ENCODE peak calls at places on chromosomes 13 and 19, in four cellular contexts. K is K562, J is HepG2, I is GM12878. B is an unnamed sample.
A peak's percentile ranks its signal among the peaks of the same experiment; 100 is the strongest.

GRCh38 chr13:113996912-113997745 is 23.3 kb upstream of the C13orf46 start:
- DNase-seq in K (no peak), I (no peak), J (no peak), B (no peak)

GRCh38 chr19:44367024-44367423 is 10.5 kb upstream of the ZNF112 start:
- DNase-seq in I (no peak), K (peak; percentile 5), J (no peak), B (no peak)

GRCh38 chr13:50544226-50544625 is 299.3 kb downstream of the DLEU7 start:
- DNase-seq in I (no peak), K (no peak), J (no peak), B (no peak)

GRCh38 chr13:81051873-81052272 is 710.9 kb upstream of the SPRY2 start:
- DNase-seq in K (no peak), I (no peak), J (no peak), B (no peak)

GRCh38 chr13:47499358-47500150 is 501.5 kb downstream of the SUCLA2 start:
- DNase-seq in K (no peak), J (no peak), I (no peak), B (no peak)

GRCh38 chr13:101785858-101786257 is 333.4 kb downstream of the ITGBL1 start:
- DNase-seq in I (no peak), J (peak; percentile 17), K (no peak), B (peak; percentile 17)

GRCh38 chr19:18014197-18014596 is 6.2 kb downstream of the ARRDC2 start:
- DNase-seq in I (no peak), J (no peak), K (no peak), B (no peak)

GRCh38 chr19:10544242-10544752 is 593 bp downstream of the ATG4D start:
- DNase-seq in J (no peak), K (peak; percentile 58), I (no peak), B (no peak)

GRCh38 chr13:83845121-83845520 is 37.2 kb downstream of the SLITRK1 start:
- DNase-seq in I (no peak), K (no peak), J (no peak), B (no peak)

GRCh38 chr13:66659291-66660012 is 570.7 kb downstream of the PCDH9 start:
- DNase-seq in J (no peak), K (no peak), I (no peak), B (peak; percentile 48)

GRCh38 chr13:35716186-35716585 is 239.7 kb upstream of the MAB21L1 start:
- DNase-seq in I (no peak), J (no peak), K (no peak), B (no peak)

GRCh38 chr13:32087955-32088747 is 56.6 kb downstream of the FRY start:
- DNase-seq in J (peak; percentile 91), K (no peak), I (no peak), B (no peak)

GRCh38 chr13:38582133-38582532 is 104.7 kb upstream of the FREM2 start:
- DNase-seq in K (peak; percentile 15), J (peak; percentile 47), I (no peak), B (peak; percentile 2)

GRCh38 chr19:1295169-1296012 is 9.7 kb downstream of the EFNA2 start:
- DNase-seq in I (no peak), J (no peak), K (peak; percentile 97), B (no peak)

GRCh38 chr19:3780786-3781304 is 5.3 kb downstream of the MATK start:
- DNase-seq in K (no peak), J (no peak), I (no peak), B (no peak)

GRCh38 chr13:72109863-72110262 is 242.9 kb upstream of the DACH1 start:
- DNase-seq in K (no peak), I (no peak), J (no peak), B (no peak)

GRCh38 chr13:50901701-50902100 is 7.9 kb upstream of the RNASEH2B start:
- DNase-seq in K (no peak), J (no peak), I (no peak), B (no peak)

GRCh38 chr13:103883698-103884097 is 817.5 kb upstream of the SLC10A2 start:
- DNase-seq in J (no peak), I (no peak), K (no peak), B (no peak)

GRCh38 chr13:105665284-105665683 is 870.2 kb downstream of the EFNB2 start:
- DNase-seq in I (no peak), K (no peak), J (no peak), B (no peak)

GRCh38 chr19:47633516-47633915 is 24.6 kb downstream of the BICRA start:
- DNase-seq in K (no peak), J (peak; percentile 44), I (no peak), B (no peak)

GRCh38 chr13:51175639-51176038 is 46.6 kb upstream of the FAM124A start:
- DNase-seq in K (no peak), I (no peak), J (no peak), B (no peak)

GRCh38 chr13:91045351-91046034 is 302.0 kb upstream of the MIR17HG start:
- DNase-seq in J (no peak), K (no peak), I (no peak), B (peak; percentile 22)

GRCh38 chr19:6811906-6812305 is 39.4 kb downstream of the VAV1 start:
- DNase-seq in K (peak; percentile 77), J (peak; percentile 31), I (peak; percentile 12), B (peak; percentile 82)

GRCh38 chr19:5537870-5538269 is 29.9 kb downstream of the TINCR start:
- DNase-seq in J (no peak), I (no peak), K (no peak), B (no peak)

GRCh38 chr19:7219056-7219455 is 75.2 kb downstream of the INSR start:
- DNase-seq in J (no peak), I (no peak), K (no peak), B (no peak)

GRCh38 chr19:33275559-33275932 is 26.8 kb downstream of the CEBPA start:
- DNase-seq in J (no peak), I (no peak), K (no peak), B (no peak)

GRCh38 chr19:33274663-33275558 is 27.4 kb downstream of the CEBPA start:
- DNase-seq in I (no peak), K (no peak), J (no peak), B (no peak)

GRCh38 chr19:33273065-33273736 is 29.1 kb downstream of the CEBPA start:
- DNase-seq in J (no peak), K (no peak), I (no peak), B (no peak)

GRCh38 chr19:33275933-33276619 is 26.3 kb downstream of the CEBPA start:
- DNase-seq in K (no peak), J (peak; percentile 93), I (no peak), B (no peak)

DNA sequence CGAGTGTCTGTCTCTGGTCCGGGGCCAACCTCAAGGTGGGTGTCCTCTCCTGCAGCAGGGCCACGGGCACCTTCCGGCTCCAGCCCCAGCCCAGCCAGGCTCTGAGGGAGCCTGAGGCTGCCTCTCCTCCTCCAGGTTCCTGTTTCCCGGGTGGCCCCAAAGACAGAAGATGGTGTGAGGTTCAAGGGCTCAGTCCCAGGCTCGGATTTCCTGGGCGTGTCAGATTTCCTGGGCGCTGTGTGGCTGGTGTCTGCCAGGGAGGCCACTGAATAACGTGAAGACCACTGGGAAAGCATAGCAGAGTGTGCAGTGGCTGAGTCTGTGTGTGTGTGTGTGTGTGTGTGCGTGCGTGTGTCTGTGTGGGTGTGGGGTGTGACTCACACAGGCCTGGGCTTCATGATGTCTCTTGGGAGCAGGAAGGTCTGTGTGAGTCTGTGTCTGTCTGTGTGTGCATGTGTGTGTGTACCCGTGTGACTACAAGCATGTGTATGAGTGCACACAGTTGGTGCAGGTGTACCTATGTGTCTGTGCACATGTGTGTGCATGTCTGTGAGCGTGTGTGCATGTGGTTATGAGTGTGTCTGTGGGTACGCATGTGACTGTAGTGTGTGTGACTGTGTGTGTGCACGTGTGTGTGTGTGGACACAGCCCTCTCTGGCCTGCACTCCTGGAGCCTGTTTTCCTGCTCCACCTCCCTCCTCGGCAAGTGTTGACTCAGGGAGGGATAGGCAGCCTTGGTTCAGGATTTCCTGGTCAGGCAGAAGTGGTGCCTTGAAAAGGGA is 28.3 kb downstream of the CEBPA start:
- DNase-seq in K (no peak), I (no peak), J (peak; percentile 56), B (no peak)
- TF ChIP-seq POLR2AphosphoS2 in K (no peak), I (no peak), J (no peak), B (no peak)

GRCh38 chr19:12723383-12723642 is 419 bp downstream of the TNPO2 start:
- DNase-seq in I (no peak), K (no peak), J (no peak), B (no peak)
- TF ChIP-seq POLR2AphosphoS2 in I (no peak), K (no peak), J (no peak), B (no peak)

DNA sequence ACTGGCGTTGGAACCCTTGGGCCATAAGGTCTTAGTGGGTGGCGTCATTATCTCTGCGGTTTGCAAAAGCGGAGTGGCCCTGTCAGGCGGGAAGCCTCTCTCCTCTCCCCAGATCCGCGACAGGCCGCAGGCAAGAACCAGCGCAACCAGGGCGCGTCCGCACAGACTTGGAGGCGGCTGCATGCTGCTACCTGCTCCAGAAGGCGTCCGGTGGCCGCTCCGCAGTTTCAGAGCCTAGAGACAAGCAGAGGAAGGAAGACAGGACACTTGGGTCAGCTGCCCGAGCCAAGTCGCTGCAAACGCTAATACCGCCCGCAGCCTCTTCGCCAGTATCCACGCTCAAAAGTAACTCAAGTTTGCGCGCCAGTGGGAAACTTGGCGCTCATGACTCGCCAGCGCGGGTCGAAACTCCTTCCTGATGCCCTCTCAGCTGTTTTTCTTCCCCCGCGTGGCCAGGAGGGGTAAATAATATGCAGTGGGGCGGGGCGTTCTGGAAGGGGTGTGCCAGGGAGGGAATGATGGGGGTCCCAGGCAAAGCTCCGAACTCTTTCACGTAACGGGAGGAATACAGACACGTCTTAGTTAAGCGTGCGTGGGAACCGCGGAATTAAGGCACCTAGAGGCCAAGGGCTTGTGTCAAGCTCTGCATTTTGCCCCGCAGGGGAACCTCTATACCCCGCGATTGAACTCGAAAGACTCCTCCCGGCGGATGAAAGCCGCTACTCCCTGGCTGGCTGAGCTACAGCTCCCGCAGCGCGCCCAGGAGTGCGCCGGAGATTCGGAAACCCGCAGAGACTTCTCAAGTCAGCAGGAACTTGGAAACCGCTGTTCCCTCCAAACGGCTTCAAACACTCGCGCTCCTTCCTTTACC is at the start of gene EDNRB:
- DNase-seq in J (no peak), K (no peak), I (no peak), B (peak; percentile 25)
- TF ChIP-seq POLR2AphosphoS2 in J (no peak), K (no peak), I (no peak), B (no peak)

DNA sequence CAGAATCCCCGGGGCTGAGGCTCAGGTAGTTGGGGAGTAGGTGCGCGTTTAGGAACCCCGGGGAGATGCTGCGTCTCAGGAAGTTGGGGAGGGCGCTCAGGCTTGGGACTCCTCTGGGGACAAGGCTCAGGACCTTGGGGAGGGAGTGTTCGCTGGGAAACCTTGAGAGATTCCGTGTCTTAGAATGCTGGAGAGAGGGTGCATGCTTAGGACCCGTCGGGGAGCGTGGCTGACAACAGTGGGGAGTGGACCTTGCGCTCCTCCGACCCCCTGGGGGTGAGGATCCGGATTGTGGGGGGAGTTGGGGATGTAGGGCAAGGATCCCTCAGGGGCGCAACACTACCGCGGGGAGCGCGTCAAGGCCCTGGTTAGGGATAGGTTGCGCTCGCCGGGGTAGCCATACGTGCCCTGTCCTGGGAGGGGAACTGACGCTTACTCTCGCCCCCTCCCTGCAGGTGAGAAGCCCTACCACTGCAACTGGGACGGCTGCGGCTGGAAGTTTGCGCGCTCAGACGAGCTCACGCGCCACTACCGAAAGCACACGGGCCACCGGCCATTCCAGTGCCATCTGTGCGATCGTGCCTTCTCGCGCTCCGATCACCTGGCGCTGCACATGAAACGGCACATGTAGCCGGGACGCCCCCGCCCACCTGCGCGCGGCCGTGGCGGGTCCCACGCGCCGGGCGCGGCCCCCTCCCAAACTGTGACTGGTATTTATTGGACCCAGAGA is 1.9 kb downstream of the KLF2 start:
- DNase-seq in I (no peak), K (no peak), J (no peak), B (no peak)
- TF ChIP-seq POLR2AphosphoS2 in I (no peak), K (no peak), J (no peak), B (no peak)